ENCODE peak calls at places on chromosomes 1 and 21, in four cellular contexts. T is stimulated activated CD8-positive, alpha-beta memory T cell treated with anti-CD3 and anti-CD28 coated beads, Interleukin-4, amount 100 ng/mL, for 4 hours; C is endothelial cell; K is left lobe of liver. P is an unnamed sample.
A peak's percentile ranks its signal among the peaks of the same experiment; 100 is the strongest.

GRCh38 chr1:89973481-89974127 is 21.3 kb upstream of the ZNF326 start:
- DNase-seq in T (no peak), C (no peak), K (no peak), P (no peak)

GRCh38 chr1:209751627-209752231 is 4.1 kb upstream of the TRAF3IP3 start:
- DNase-seq in T (no peak), C (no peak), K (no peak), P (peak; percentile 58)

GRCh38 chr1:25522240-25522639 is 21.2 kb upstream of the LDLRAP1 start:
- DNase-seq in T (no peak), C (no peak), K (no peak), P (no peak)

GRCh38 chr1:226733876-226734414 is 5.1 kb downstream of the ITPKB start:
- DNase-seq in T (no peak), C (no peak), K (no peak), P (no peak)

GRCh38 chr1:202959276-202959620 is 1.1 kb upstream of the ADIPOR1 start:
- DNase-seq in T (no peak), C (no peak), K (no peak), P (no peak)

GRCh38 chr1:67856921-67857320 is 23.7 kb upstream of the GNG12 start:
- DNase-seq in T (no peak), C (no peak), K (no peak), P (no peak)

GRCh38 chr1:196466656-196467055 is 141.6 kb downstream of the KCNT2 start:
- DNase-seq in T (no peak), C (no peak), K (no peak), P (no peak)

GRCh38 chr1:99407018-99407417 is 142.7 kb downstream of the PLPPR4 start:
- DNase-seq in T (no peak), C (no peak), K (no peak), P (no peak)

GRCh38 chr1:15702722-15703550 is 18.8 kb downstream of the PLEKHM2 start:
- DNase-seq in T (no peak), C (no peak), K (no peak), P (no peak)

GRCh38 chr1:39076799-39077148 is 50.6 kb downstream of the NDUFS5 start:
- DNase-seq in T (no peak), C (no peak), K (no peak), P (no peak)

GRCh38 chr1:146012703-146013565 is 8.6 kb downstream of the HJV start:
- DNase-seq in T (no peak), C (peak; percentile 49), K (peak; percentile 19), P (peak; percentile 77)

GRCh38 chr1:197521118-197521739 is 253.2 kb downstream of the CRB1 start:
- DNase-seq in T (no peak), C (peak; percentile 51), K (no peak), P (peak; percentile 49)

GRCh38 chr1:154485106-154485505 is 16.9 kb upstream of the TDRD10 start:
- DNase-seq in T (no peak), C (peak; percentile 72), K (no peak), P (no peak)

GRCh38 chr1:155978973-155979429 is 654 bp upstream of the ARHGEF2 start:
- DNase-seq in T (no peak), C (no peak), K (no peak), P (peak; percentile 35)

GRCh38 chr1:235632538-235633219 is 16.9 kb downstream of the GNG4 start:
- DNase-seq in T (no peak), C (no peak), K (no peak), P (no peak)

GRCh38 chr21:43362306-43362927 is 64.5 kb downstream of the SIK1 start:
- DNase-seq in T (peak; percentile 54), C (peak; percentile 46), K (peak; percentile 60), P (peak; percentile 92)

GRCh38 chr1:243294723-243295121 is 38.9 kb downstream of the SDCCAG8 start:
- DNase-seq in T (no peak), C (no peak), K (no peak), P (no peak)

GRCh38 chr1:208604295-208604694 is 360.1 kb upstream of the PLXNA2 start:
- DNase-seq in T (no peak), C (no peak), K (no peak), P (no peak)

GRCh38 chr1:92822907-92823306 is 8.9 kb upstream of the RPL5 start:
- DNase-seq in T (no peak), C (no peak), K (no peak), P (no peak)

GRCh38 chr21:46033410-46034404 is 52.1 kb downstream of the COL6A1 start:
- DNase-seq in T (no peak), C (no peak), K (no peak), P (no peak)

GRCh38 chr1:77543822-77544448 is 138.5 kb downstream of the ZZZ3 start:
- DNase-seq in T (no peak), C (no peak), K (no peak), P (no peak)

GRCh38 chr1:184928394-184928793 is 45.9 kb downstream of the NIBAN1 start:
- DNase-seq in T (no peak), C (no peak), K (no peak), P (no peak)

GRCh38 chr1:197782719-197783328 is 7.5 kb upstream of the DENND1B start:
- DNase-seq in T (no peak), C (no peak), K (no peak), P (no peak)

GRCh38 chr1:179814513-179814838 is 63.1 kb downstream of the TOR1AIP2 start:
- DNase-seq in T (no peak), C (no peak), K (peak; percentile 52), P (no peak)

P was measured in activated CD8-positive, alpha-beta T cell treated with anti-CD3 and anti-CD28 coated beads, Interleukin-2, amount 10 ng/mL, durations not matched to agents 7 days and 5 days.